ENCODE peak calls at places on chromosomes 13 and 19, in five cellular contexts. X, V, B, T and Y are unnamed samples.

GRCh38 chr13:48892311-48892710 is 83.4 kb upstream of the FNDC3A start:
- DNase-seq in X (no peak), V (no peak), B (peak; percentile 38), T (no peak), Y (peak; percentile 99)

GRCh38 chr13:114053026-114053425 is 79.2 kb upstream of the C13orf46 start:
- DNase-seq in X (peak; percentile 83), V (no peak), B (no peak), T (no peak), Y (no peak)

GRCh38 chr13:29943301-29944085 is 93.1 kb upstream of the UBL3 start:
- DNase-seq in X (no peak), V (peak; percentile 52), B (no peak), T (no peak), Y (no peak)

GRCh38 chr19:50977626-50978025 is 6.1 kb downstream of the KLK7 start:
- DNase-seq in X (no peak), V (no peak), B (no peak), T (no peak), Y (no peak)

GRCh38 chr13:106989866-106990265 is 421.9 kb upstream of the ARGLU1 start:
- DNase-seq in X (no peak), V (no peak), B (peak; percentile 46), T (no peak), Y (no peak)

GRCh38 chr19:8566855-8567254 is 10.4 kb downstream of the MYO1F start:
- DNase-seq in X (no peak), V (no peak), B (no peak), T (no peak), Y (no peak)

GRCh38 chr19:4077800-4078683 is 11.3 kb upstream of the ZBTB7A start:
- DNase-seq in X (peak; percentile 92), V (no peak), B (no peak), T (no peak), Y (no peak)

GRCh38 chr19:3479819-3480215 is 508 bp downstream of the SMIM24 start:
- DNase-seq in X (no peak), V (no peak), B (no peak), T (no peak), Y (no peak)

GRCh38 chr19:52648336-52648990 is 10.3 kb upstream of the ZNF83 start:
- DNase-seq in X (no peak), V (no peak), B (peak; percentile 12), T (no peak), Y (peak; percentile 27)

GRCh38 chr13:40452741-40453665 is 213.4 kb downstream of the FOXO1 start:
- DNase-seq in X (no peak), V (no peak), B (peak; percentile 28), T (no peak), Y (peak; percentile 96)

GRCh38 chr13:79815041-79815440 is 334.1 kb downstream of the NDFIP2 start:
- DNase-seq in X (no peak), V (no peak), B (no peak), T (no peak), Y (no peak)
- H3K27me3 ChIP-seq in X (no peaks in the 10 kb centered on the region), V (no peaks in the 10 kb centered on the region), B (no peaks in the 10 kb centered on the region), T (no peaks in the 10 kb centered on the region), Y (no peaks in the 10 kb centered on the region)

GRCh38 chr19:45638930-45639729 is at the start of gene EML2:
- DNase-seq in X (peak; percentile 93), V (peak; percentile 72), B (no peak), T (no peak), Y (peak; percentile 15)
- H3K4me3 ChIP-seq in X (peak within 1 kb of the TSS; percentile 57), V (peak within 1 kb of the TSS; percentile 84), B (peak within 1 kb of the TSS; percentile 84), T (peak within 1 kb of the TSS; percentile 61), Y (peak within 1 kb of the TSS; percentile 83)

GRCh38 chr13:27813826-27814225 is 21.5 kb downstream of the GSX1 start:
- DNase-seq in X (no peak), V (no peak), B (no peak), T (no peak), Y (no peak)
- H3K27me3 ChIP-seq in X (peaks cover 2% of the 10 kb centered on the region), V (no peaks in the 10 kb centered on the region), B (peaks cover 3% of the 10 kb centered on the region), T (no peaks in the 10 kb centered on the region), Y (peaks cover 2% of the 10 kb centered on the region)

DNA sequence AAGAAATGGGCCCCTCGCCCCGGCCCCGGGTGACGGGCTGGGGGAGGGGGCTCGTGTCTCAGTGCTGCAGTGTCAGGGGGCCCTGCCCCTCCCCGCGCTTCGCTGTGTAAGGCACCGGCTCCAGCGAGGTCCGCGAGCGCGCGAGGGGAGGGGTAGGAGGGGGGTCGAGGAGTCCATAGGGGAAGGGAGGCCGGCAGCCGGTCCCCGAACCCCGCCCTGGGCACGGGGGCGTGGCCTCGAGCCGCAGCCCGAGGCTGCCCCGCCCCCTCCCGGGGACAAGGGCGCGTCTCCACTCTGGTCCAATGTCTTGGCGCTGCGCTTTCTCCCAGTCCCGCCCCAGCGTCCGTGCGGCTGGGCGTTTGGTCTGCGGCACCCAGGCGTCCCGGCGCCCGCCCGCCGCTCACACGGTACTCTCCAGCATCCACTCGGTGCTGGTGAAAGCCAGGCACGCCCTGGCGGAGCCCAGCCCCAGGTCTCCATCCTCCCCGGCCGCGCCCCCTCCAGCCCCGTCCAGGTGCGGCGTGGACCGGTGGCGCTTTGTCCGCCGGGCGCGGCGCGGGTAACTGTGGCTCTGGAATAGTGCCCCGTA is 11.1 kb downstream of the IFNL1 start:
- DNase-seq in X (peak; percentile 83), V (no peak), B (no peak), T (no peak), Y (no peak)
- H3K4me3 ChIP-seq in X (peak overlapping the region; percentile 13), V (no peak overlapping the region), B (no peak overlapping the region), T (peak overlapping the region; percentile 34), Y (peak overlapping the region; percentile 6)

GRCh38 chr19:38216785-38217746 is 7.0 kb downstream of the DPF1 start:
- DNase-seq in X (no peak), V (no peak), B (no peak), T (no peak), Y (no peak)
- H3K27me3 ChIP-seq in X (peaks cover under 1% of the 10 kb centered on the region), V (no peaks in the 10 kb centered on the region), B (no peaks in the 10 kb centered on the region), T (no peaks in the 10 kb centered on the region), Y (no peaks in the 10 kb centered on the region)

DNA sequence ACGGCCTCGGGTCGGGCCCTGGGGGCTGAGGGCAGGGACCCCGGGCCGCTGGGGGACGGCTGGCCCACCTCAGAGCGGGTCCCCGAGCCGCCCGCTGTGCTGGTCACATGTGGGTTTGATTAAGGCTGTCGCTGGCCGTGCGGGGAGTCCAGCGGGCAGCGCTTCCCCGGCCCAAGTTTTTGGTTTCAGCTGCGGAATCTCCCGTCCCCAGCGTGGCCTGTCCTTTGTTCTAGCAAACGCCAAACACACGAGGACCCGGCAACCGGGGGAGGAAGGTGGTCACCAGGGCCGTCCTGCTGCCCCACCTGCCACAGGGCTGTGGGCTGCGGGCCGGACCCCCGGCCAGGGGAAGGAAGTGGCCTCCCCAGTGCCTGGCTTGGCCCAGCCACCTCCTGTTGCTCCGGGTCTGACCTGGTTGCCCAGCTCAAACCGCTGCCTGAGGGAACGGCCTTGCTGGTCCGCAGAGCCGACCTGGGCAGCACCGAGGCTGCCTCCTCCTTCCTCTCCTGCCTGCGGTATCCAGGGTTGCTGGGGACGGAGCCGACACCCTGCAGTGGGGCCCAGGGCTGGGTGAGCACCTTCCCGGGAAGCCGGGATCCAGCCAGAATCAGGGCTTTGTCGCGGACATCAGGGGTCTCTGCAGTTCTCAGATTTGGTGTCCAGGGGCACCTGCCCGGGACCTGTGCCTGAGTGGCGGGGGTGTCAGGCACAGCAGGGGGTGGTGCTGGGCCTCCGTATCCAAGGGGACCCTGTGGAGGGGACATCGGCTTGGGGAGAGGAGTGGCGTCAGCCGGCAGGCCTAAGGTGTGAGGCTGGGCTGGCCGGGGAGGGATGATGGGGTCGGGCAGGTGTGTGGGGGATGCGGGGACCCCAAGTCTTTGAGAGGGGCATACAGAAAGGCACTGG is 2.2 kb downstream of the EFNA2 start:
- DNase-seq in X (no peak), V (no peak), B (no peak), T (no peak), Y (no peak)
- H3K4me3 ChIP-seq in X (no peak overlapping the region), V (no peak overlapping the region), B (no peak overlapping the region), T (no peak overlapping the region), Y (no peak overlapping the region)

DNA sequence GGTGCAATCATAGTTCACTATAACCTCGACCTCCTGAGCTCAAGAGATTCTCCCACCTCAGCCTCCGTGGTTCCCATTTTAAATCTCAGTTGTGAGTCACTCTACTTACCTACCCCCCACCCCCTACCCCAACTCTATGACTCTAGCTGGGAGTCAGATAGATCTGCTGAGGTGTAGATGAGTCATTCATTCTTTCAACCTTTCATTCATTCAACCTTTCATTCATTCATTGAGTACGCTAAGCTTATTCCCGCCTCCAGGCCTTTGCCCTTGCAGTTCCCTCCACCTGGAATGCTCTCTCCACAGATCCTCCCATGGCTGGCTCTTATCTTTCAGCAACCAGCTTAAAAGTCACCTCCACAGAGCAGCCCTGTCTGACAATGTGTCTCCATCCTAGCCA is 1.1 kb upstream of the MAST1 start:
- DNase-seq in X (no peak), V (no peak), B (no peak), T (no peak), Y (peak; percentile 72)
- H3K27me3 ChIP-seq in X (peaks cover 91% of the 10 kb centered on the region), V (peaks cover 59% of the 10 kb centered on the region), B (peaks cover 45% of the 10 kb centered on the region), T (peaks cover 32% of the 10 kb centered on the region), Y (peaks cover 27% of the 10 kb centered on the region)

GRCh38 chr13:52406629-52407028 is 657 bp upstream of the THSD1 start:
- DNase-seq in X (no peak), V (no peak), B (no peak), T (no peak), Y (no peak)

GRCh38 chr13:52414051-52414450 is 8.1 kb upstream of the THSD1 start:
- DNase-seq in X (no peak), V (no peak), B (no peak), T (no peak), Y (peak; percentile 66)

GRCh38 chr13:52414963-52415362 is 9.0 kb upstream of the THSD1 start:
- DNase-seq in X (no peak), V (no peak), B (peak; percentile 12), T (no peak), Y (peak; percentile 98)

GRCh38 chr13:52412128-52412527 is 6.2 kb upstream of the THSD1 start:
- DNase-seq in X (no peak), V (no peak), B (no peak), T (no peak), Y (no peak)

DNA sequence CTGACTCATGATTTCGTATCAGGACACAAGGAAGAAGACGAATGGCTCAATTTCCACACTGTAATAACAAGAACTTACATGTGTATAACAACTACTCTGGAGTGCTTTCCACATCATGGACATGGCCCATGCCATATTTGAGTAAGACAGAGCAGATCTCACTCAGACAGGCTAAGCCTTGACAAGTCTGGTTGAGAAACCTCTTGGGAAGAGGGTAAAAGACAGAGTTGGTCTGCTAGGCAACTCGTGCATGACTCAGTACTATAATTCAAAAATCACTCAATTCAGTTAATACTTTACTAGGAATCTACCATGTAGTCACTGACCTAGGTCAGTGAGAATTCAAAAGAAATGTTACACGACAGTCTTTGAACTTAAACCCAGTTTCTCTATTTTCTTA is 5.7 kb upstream of the THSD1 start:
- DNase-seq in X (no peak), V (no peak), B (no peak), T (no peak), Y (peak; percentile 100)
- H3K4me3 ChIP-seq in X (no peak overlapping the region), V (no peak overlapping the region), B (no peak overlapping the region), T (no peak overlapping the region), Y (no peak overlapping the region)

GRCh38 chr13:73661066-73661465 is 473.1 kb downstream of the KLF12 start:
- DNase-seq in X (no peak), V (no peak), B (no peak), T (no peak), Y (no peak)

GRCh38 chr13:73657821-73658540 is 476.2 kb downstream of the KLF12 start:
- DNase-seq in X (no peak), V (peak; percentile 77), B (no peak), T (no peak), Y (no peak)

GRCh38 chr13:73653688-73654087 is 480.5 kb downstream of the KLF12 start:
- DNase-seq in X (no peak), V (no peak), B (no peak), T (no peak), Y (no peak)

GRCh38 chr13:73658639-73659038 is 475.6 kb downstream of the KLF12 start:
- DNase-seq in X (no peak), V (no peak), B (no peak), T (no peak), Y (no peak)

GRCh38 chr13:73656863-73657262 is 477.3 kb downstream of the KLF12 start:
- DNase-seq in X (no peak), V (no peak), B (no peak), T (no peak), Y (peak; percentile 85)
- H3K27me3 ChIP-seq in X (no peaks in the 10 kb centered on the region), V (no peaks in the 10 kb centered on the region), B (no peaks in the 10 kb centered on the region), T (no peaks in the 10 kb centered on the region), Y (no peaks in the 10 kb centered on the region)